ENCODE peak calls at places on chromosome 20, in ten cellular contexts. A is SK-MEL-5, R is substantia nigra, V is type B pancreatic cell, U is body of pancreas, H is heart right ventricle, D is brain microvascular endothelial cell, Q is activated T-cell treated with anti-CD3 and anti-CD28 coated beads for 1 hour, L is GM03348, X is GM18507. N is an unnamed sample.

GRCh38 chr20:41175201-41175651 is 37.9 kb downstream of the PLCG1 start:
- DNase-seq in A (no peak), R (no peak), V (peak), U (no peak), H (no peak), D (no peak), Q (no peak), L (no peak), X (no peak), N (no peak)

GRCh38 chr20:62819494-62820174 is 2.8 kb downstream of the COL9A3 start:
- DNase-seq in A (no peak), R (peak), V (no peak), U (no peak), H (no peak), D (no peak), Q (no peak), L (peak), X (no peak), N (peak)

GRCh38 chr20:35699914-35700624 is 864 bp downstream of the ROMO1 start:
- DNase-seq in A (no peak), R (no peak), V (no peak), U (no peak), H (no peak), D (no peak), Q (no peak), L (no peak), X (no peak), N (peak)

GRCh38 chr20:38152175-38153010 is 12.7 kb downstream of the TGM2 start:
- DNase-seq in A (no peak), R (no peak), V (no peak), U (peak), H (peak), D (peak), Q (no peak), L (no peak), X (peak), N (peak)

GRCh38 chr20:44990957-44991356 is 24.6 kb downstream of the STK4 start:
- DNase-seq in A (no peak), R (no peak), V (no peak), U (no peak), H (no peak), D (no peak), Q (no peak), L (no peak), X (no peak), N (no peak)

GRCh38 chr20:47126709-47127108 is 229.8 kb downstream of the ZMYND8 start:
- DNase-seq in A (no peak), R (no peak), V (no peak), U (no peak), H (no peak), D (peak), Q (no peak), L (peak), X (no peak), N (peak)

GRCh38 chr20:12166053-12166717 is 248.5 kb downstream of the BTBD3 start:
- DNase-seq in A (peak), R (no peak), V (no peak), U (peak), H (peak), D (peak), Q (no peak), L (peak), X (no peak), N (peak)

GRCh38 chr20:17854307-17854903 is 114.2 kb downstream of the SNX5 start:
- DNase-seq in A (peak), R (peak), V (no peak), U (peak), H (peak), D (peak), Q (no peak), L (peak), X (no peak), N (peak)

GRCh38 chr20:46991850-46992639 is 97.4 kb downstream of the EYA2 start:
- DNase-seq in A (no peak), R (no peak), V (no peak), U (no peak), H (no peak), D (no peak), Q (no peak), L (no peak), X (no peak), N (no peak)

GRCh38 chr20:43993552-43993951 is 78.9 kb downstream of the TOX2 start:
- DNase-seq in A (no peak), R (no peak), V (no peak), U (no peak), H (no peak), D (no peak), Q (no peak), L (no peak), X (no peak), N (no peak)

GRCh38 chr20:37573626-37574198 is 46.0 kb upstream of the BLCAP start:
- DNase-seq in A (no peak), R (no peak), V (peak), U (no peak), H (no peak), D (no peak), Q (no peak), L (no peak), X (no peak), N (no peak)

GRCh38 chr20:46275091-46275490 is 33.2 kb downstream of the CDH22 start:
- DNase-seq in A (no peak), R (no peak), V (no peak), U (no peak), H (no peak), D (no peak), Q (no peak), L (no peak), X (no peak), N (no peak)

GRCh38 chr20:11205769-11206362 is 532.1 kb upstream of the JAG1 start:
- DNase-seq in A (peak), R (no peak), V (no peak), U (no peak), H (no peak), D (no peak), Q (no peak), L (no peak), X (no peak), N (no peak)

GRCh38 chr20:3045042-3045815 is 623 bp upstream of the MRPS26 start:
- DNase-seq in A (peak), R (peak), V (no peak), U (peak), H (no peak), D (peak), Q (peak), L (peak), X (peak), N (peak)

GRCh38 chr20:31608256-31608980 is 3.3 kb downstream of the ID1 start:
- DNase-seq in A (no peak), R (peak), V (peak), U (peak), H (peak), D (no peak), Q (no peak), L (peak), X (no peak), N (peak)

GRCh38 chr20:4513720-4514119 is 208.0 kb upstream of the PRND start:
- DNase-seq in A (no peak), R (no peak), V (no peak), U (no peak), H (no peak), D (peak), Q (no peak), L (no peak), X (no peak), N (peak)

GRCh38 chr20:2873010-2873746 is at the start of gene PTPRA:
- DNase-seq in A (peak), R (peak), V (peak), U (peak), H (peak), D (peak), Q (peak), L (peak), X (peak), N (peak)

GRCh38 chr20:64041781-64042771 is 6.1 kb downstream of the C20orf204 start:
- DNase-seq in A (no peak), R (no peak), V (no peak), U (no peak), H (no peak), D (no peak), Q (no peak), L (no peak), X (no peak), N (no peak)

GRCh38 chr20:49276201-49276894 is 1.5 kb downstream of the ZNFX1 start:
- DNase-seq in A (peak), R (no peak), V (no peak), U (no peak), H (no peak), D (peak), Q (peak), L (peak), X (no peak), N (peak)

GRCh38 chr20:63892402-63892801 is 2.5 kb upstream of the DNAJC5 start:
- DNase-seq in A (no peak), R (no peak), V (no peak), U (no peak), H (no peak), D (no peak), Q (no peak), L (no peak), X (no peak), N (no peak)

GRCh38 chr20:61959301-61959700 is 106.4 kb downstream of the TAF4 start:
- DNase-seq in A (peak), R (no peak), V (peak), U (no peak), H (no peak), D (no peak), Q (no peak), L (no peak), X (no peak), N (no peak)

GRCh38 chr20:47501117-47501482 is 587 bp upstream of the NCOA3 start:
- DNase-seq in A (no peak), R (no peak), V (no peak), U (no peak), H (no peak), D (no peak), Q (no peak), L (no peak), X (no peak), N (no peak)

GRCh38 chr20:20702330-20703245 is 9.9 kb downstream of the RALGAPA2 start:
- DNase-seq in A (no peak), R (no peak), V (no peak), U (no peak), H (no peak), D (no peak), Q (no peak), L (no peak), X (no peak), N (no peak)

GRCh38 chr20:8401491-8401890 is 269.4 kb downstream of the PLCB1 start:
- DNase-seq in A (no peak), R (no peak), V (no peak), U (no peak), H (no peak), D (peak), Q (no peak), L (peak), X (no peak), N (no peak)

GRCh38 chr20:854601-855000 is 21.1 kb downstream of the FAM110A start:
- DNase-seq in A (no peak), R (no peak), V (no peak), U (no peak), H (no peak), D (no peak), Q (no peak), L (no peak), X (no peak), N (no peak)

GRCh38 chr20:44597930-44598329 is 15.6 kb downstream of the PKIG start:
- DNase-seq in A (no peak), R (no peak), V (no peak), U (no peak), H (no peak), D (no peak), Q (no peak), L (no peak), X (no peak), N (no peak)

GRCh38 chr20:25085756-25086495 is 4.0 kb upstream of the VSX1 start:
- DNase-seq in A (no peak), R (no peak), V (no peak), U (no peak), H (no peak), D (no peak), Q (no peak), L (no peak), X (no peak), N (no peak)

GRCh38 chr20:50199703-50200102 is 9.1 kb downstream of the CEBPB start:
- DNase-seq in A (no peak), R (no peak), V (no peak), U (no peak), H (no peak), D (no peak), Q (no peak), L (no peak), X (no peak), N (no peak)

GRCh38 chr20:62585571-62585970 is 56.7 kb upstream of the SLCO4A1 start:
- DNase-seq in A (no peak), R (no peak), V (no peak), U (no peak), H (no peak), D (no peak), Q (no peak), L (no peak), X (no peak), N (no peak)

N was measured in renal cortical epithelial cell.